ENCODE peak calls at places on chromosomes 13 and 19, in nine cellular contexts. N, E, U, R, J, K, P, O and H are unnamed samples.

GRCh38 chr19:18508585-18508984 is 13.3 kb downstream of the ELL start:
- DNase-seq in N (no peak), E (no peak), U (no peak), R (no peak), J (no peak), K (no peak), P (no peak), O (no peak), H (no peak)

GRCh38 chr13:92769064-92769463 is 457.5 kb upstream of the GPC6 start:
- DNase-seq in N (no peak), E (no peak), U (peak), R (no peak), J (no peak), K (no peak), P (no peak), O (no peak), H (no peak)

GRCh38 chr19:7098096-7098495 is 28.6 kb downstream of the ZNF557 start:
- DNase-seq in N (no peak), E (no peak), U (no peak), R (no peak), J (no peak), K (no peak), P (peak), O (no peak), H (no peak)

GRCh38 chr19:3229888-3230496 is 5.5 kb downstream of the CELF5 start:
- DNase-seq in N (no peak), E (no peak), U (no peak), R (no peak), J (no peak), K (no peak), P (no peak), O (no peak), H (no peak)

GRCh38 chr19:42412223-42412622 is 15.0 kb downstream of the LIPE start:
- DNase-seq in N (no peak), E (peak), U (no peak), R (no peak), J (peak), K (no peak), P (no peak), O (peak), H (no peak)

GRCh38 chr19:14433454-14434156 is 499 bp downstream of the PKN1 start:
- DNase-seq in N (peak), E (no peak), U (no peak), R (no peak), J (no peak), K (no peak), P (no peak), O (peak), H (peak)

GRCh38 chr13:47708386-47708785 is 292.7 kb downstream of the SUCLA2 start:
- DNase-seq in N (no peak), E (no peak), U (no peak), R (no peak), J (no peak), K (no peak), P (no peak), O (no peak), H (no peak)

GRCh38 chr19:23254141-23254910 is 4.1 kb upstream of the ZNF724 start:
- DNase-seq in N (no peak), E (no peak), U (no peak), R (no peak), J (no peak), K (no peak), P (no peak), O (no peak), H (no peak)

GRCh38 chr19:51726049-51726448 is 2.3 kb upstream of the HAS1 start:
- DNase-seq in N (no peak), E (peak), U (peak), R (peak), J (no peak), K (no peak), P (peak), O (no peak), H (peak)

GRCh38 chr13:84810781-84811180 is 928.5 kb upstream of the SLITRK1 start:
- DNase-seq in N (no peak), E (no peak), U (no peak), R (no peak), J (no peak), K (no peak), P (no peak), O (no peak), H (no peak)